ENCODE peak calls at places on chromosome 10, in four cellular contexts. E is CD4-positive, alpha-beta memory T cell; Q is epithelial cell of esophagus; A is heart right ventricle. I is an unnamed sample.

GRCh38 chr10:113550365-113550764 is 2.5 kb upstream of the HABP2 start:
- DNase-seq in E (no peak), Q (peak; percentile 94), A (no peak), I (no peak)

GRCh38 chr10:112835933-112836564 is 114.0 kb upstream of the TCF7L2 start:
- DNase-seq in E (no peak), Q (no peak), A (peak; percentile 33), I (no peak)

GRCh38 chr10:77949167-77949566 is 22.6 kb upstream of the DLG5 start:
- DNase-seq in E (no peak), Q (peak; percentile 98), A (no peak), I (no peak)

GRCh38 chr10:132666733-132667612 is 119.0 kb downstream of the NKX6-2 start:
- DNase-seq in E (no peak), Q (no peak), A (no peak), I (no peak)

GRCh38 chr10:79930267-79930666 is 18.6 kb downstream of the SFTPD start:
- DNase-seq in E (no peak), Q (no peak), A (no peak), I (no peak)

GRCh38 chr10:102157224-102157623 is 5.0 kb downstream of the NOLC1 start:
- DNase-seq in E (no peak), Q (no peak), A (no peak), I (no peak)

GRCh38 chr10:76022366-76022765 is 590.9 kb downstream of the LRMDA start:
- DNase-seq in E (no peak), Q (no peak), A (no peak), I (no peak)

GRCh38 chr10:12466701-12467100 is 117.4 kb downstream of the CAMK1D start:
- DNase-seq in E (no peak), Q (no peak), A (no peak), I (no peak)

GRCh38 chr10:61280303-61280702 is 172.9 kb downstream of the TMEM26 start:
- DNase-seq in E (no peak), Q (peak; percentile 76), A (no peak), I (no peak)

GRCh38 chr10:78892383-78893191 is 176.2 kb upstream of the ZMIZ1 start:
- DNase-seq in E (no peak), Q (no peak), A (no peak), I (no peak)

GRCh38 chr10:126500866-126501265 is 112.6 kb upstream of the ADAM12 start:
- DNase-seq in E (no peak), Q (no peak), A (no peak), I (no peak)

GRCh38 chr10:59678884-59679301 is 30.8 kb downstream of the SLC16A9 start:
- DNase-seq in E (no peak), Q (peak; percentile 96), A (no peak), I (no peak)

GRCh38 chr10:97074256-97075145 is 111.3 kb downstream of the SLIT1 start:
- DNase-seq in E (no peak), Q (peak; percentile 8), A (no peak), I (no peak)

GRCh38 chr10:120456626-120457430 is at the start of gene PLPP4:
- DNase-seq in E (no peak), Q (peak; percentile 27), A (no peak), I (no peak)

GRCh38 chr10:29379208-29379607 is 90.3 kb downstream of the LYZL1 start:
- DNase-seq in E (no peak), Q (no peak), A (no peak), I (no peak)

GRCh38 chr10:127345231-127345965 is 149.0 kb upstream of the INSYN2A start:
- DNase-seq in E (no peak), Q (no peak), A (no peak), I (no peak)

GRCh38 chr10:48976208-48976607 is 36.6 kb upstream of the LRRC18 start:
- DNase-seq in E (no peak), Q (peak; percentile 13), A (no peak), I (no peak)

GRCh38 chr10:30728127-30728526 is 98.6 kb upstream of the LYZL2 start:
- DNase-seq in E (no peak), Q (no peak), A (no peak), I (no peak)

GRCh38 chr10:62047240-62047897 is 145.9 kb downstream of the ARID5B start:
- DNase-seq in E (no peak), Q (no peak), A (no peak), I (no peak)

GRCh38 chr10:111209666-111210065 is 132.8 kb downstream of the ADRA2A start:
- DNase-seq in E (no peak), Q (no peak), A (no peak), I (no peak)

GRCh38 chr10:132066186-132066585 is 440 bp downstream of the JAKMIP3 start:
- DNase-seq in E (no peak), Q (no peak), A (no peak), I (no peak)

GRCh38 chr10:443459-443858 is 246.0 kb downstream of the DIP2C start:
- DNase-seq in E (no peak), Q (no peak), A (no peak), I (no peak)

GRCh38 chr10:97914837-97915211 is 65.2 kb downstream of the GOLGA7B start:
- DNase-seq in E (peak; percentile 53), Q (peak; percentile 70), A (peak; percentile 69), I (no peak)

GRCh38 chr10:127649642-127650041 is 87.3 kb upstream of the FOXI2 start:
- DNase-seq in E (no peak), Q (peak; percentile 2), A (no peak), I (no peak)

GRCh38 chr10:45076847-45077246 is 76.1 kb downstream of the ZNF22 start:
- DNase-seq in E (no peak), Q (no peak), A (no peak), I (no peak)

GRCh38 chr10:122838880-122839279 is 6.8 kb downstream of the CUZD1 start:
- DNase-seq in E (no peak), Q (no peak), A (no peak), I (no peak)

GRCh38 chr10:66877359-66877758 is 48.5 kb upstream of the LRRTM3 start:
- DNase-seq in E (no peak), Q (no peak), A (no peak), I (no peak)

GRCh38 chr10:128930422-128930821 is 536.6 kb upstream of the MGMT start:
- DNase-seq in E (no peak), Q (no peak), A (no peak), I (no peak)

GRCh38 chr10:24961582-24961981 is 9.2 kb upstream of the PRTFDC1 start:
- DNase-seq in E (no peak), Q (no peak), A (no peak), I (no peak)

GRCh38 chr10:24953350-24954074 is 1.1 kb upstream of the PRTFDC1 start:
- DNase-seq in E (no peak), Q (peak; percentile 54), A (no peak), I (no peak)

GRCh38 chr10:24952701-24953349 is 419 bp upstream of the PRTFDC1 start:
- DNase-seq in E (peak; percentile 46), Q (peak; percentile 33), A (peak; percentile 54), I (no peak)

GRCh38 chr10:24958701-24959392 is 6.4 kb upstream of the PRTFDC1 start:
- DNase-seq in E (no peak), Q (no peak), A (peak; percentile 42), I (no peak)

DNA sequence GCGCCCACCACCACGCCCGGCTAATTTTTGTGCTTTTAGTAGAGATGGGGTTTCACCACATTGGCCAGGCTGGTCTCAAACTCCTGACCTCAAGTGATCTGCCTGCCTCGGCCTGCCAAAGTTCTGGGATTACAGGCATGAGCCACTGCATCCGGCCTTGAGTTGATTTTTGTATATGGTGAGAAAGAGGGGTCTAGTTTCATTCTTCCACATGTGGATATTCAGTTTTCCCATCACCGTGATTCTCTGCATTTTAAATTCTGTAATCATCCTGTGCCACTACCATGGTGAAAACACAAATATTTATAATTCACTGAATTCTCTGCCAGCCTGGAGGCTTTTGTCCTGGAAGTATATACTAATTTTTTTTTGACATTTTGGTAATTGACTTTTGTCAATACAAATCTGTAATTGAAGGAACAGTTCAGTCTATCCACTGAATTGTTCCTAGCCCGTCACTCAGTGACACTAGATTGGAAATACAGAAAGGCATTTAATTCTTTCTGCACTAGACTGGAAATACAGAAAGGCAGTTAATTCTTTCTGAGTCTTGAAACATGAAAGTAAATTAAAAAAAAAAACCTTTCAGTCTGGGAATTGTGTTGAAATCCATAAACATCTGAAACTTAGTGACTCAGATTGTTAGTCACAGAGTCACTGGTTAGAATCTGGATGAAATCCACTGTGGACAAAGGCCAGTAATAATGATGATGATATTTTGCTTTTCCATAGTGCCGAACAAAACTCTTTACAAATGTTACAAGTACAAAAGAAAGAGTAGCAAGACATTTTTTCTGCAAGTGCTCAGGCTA is 5.4 kb upstream of the PRTFDC1 start:
- DNase-seq in E (no peak), Q (peak; percentile 86), A (peak; percentile 25), I (no peak)
- H3K4me3 ChIP-seq in E (no peak overlapping the region), Q (no peak overlapping the region), A (no peak overlapping the region), I (no peak overlapping the region)

GRCh38 chr10:15300145-15300544 is 70.9 kb downstream of the FAM171A1 start:
- DNase-seq in E (no peak), Q (no peak), A (no peak), I (no peak)

GRCh38 chr10:15305634-15306033 is 65.5 kb downstream of the FAM171A1 start:
- DNase-seq in E (no peak), Q (no peak), A (no peak), I (no peak)

GRCh38 chr10:15305161-15305560 is 65.9 kb downstream of the FAM171A1 start:
- DNase-seq in E (no peak), Q (no peak), A (no peak), I (no peak)

GRCh38 chr10:15295540-15296325 is 75.4 kb downstream of the FAM171A1 start:
- DNase-seq in E (no peak), Q (no peak), A (no peak), I (no peak)

DNA sequence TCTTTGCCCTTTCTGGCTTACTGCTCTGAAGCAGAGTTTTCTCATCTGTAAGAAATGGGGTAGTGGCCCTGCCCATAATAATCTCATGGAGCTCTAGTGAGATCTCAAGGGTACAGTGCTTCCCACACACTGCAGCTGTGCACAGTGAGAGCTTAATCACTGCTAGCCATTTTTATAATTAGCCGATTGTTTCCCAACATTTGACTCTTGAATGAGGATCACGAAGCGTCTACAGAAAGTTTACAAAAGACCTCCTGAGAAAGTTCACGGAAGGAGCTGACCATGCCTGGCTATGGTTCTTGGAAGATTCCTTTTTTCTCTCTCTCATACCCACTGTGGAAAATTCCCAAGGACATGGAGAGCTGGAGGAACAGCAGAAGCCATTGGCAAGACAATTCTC is 70.4 kb downstream of the FAM171A1 start:
- DNase-seq in E (no peak), Q (no peak), A (peak; percentile 27), I (no peak)
- H3K4me3 ChIP-seq in E (no peak overlapping the region), Q (no peak overlapping the region), A (no peak overlapping the region), I (no peak overlapping the region)

DNA sequence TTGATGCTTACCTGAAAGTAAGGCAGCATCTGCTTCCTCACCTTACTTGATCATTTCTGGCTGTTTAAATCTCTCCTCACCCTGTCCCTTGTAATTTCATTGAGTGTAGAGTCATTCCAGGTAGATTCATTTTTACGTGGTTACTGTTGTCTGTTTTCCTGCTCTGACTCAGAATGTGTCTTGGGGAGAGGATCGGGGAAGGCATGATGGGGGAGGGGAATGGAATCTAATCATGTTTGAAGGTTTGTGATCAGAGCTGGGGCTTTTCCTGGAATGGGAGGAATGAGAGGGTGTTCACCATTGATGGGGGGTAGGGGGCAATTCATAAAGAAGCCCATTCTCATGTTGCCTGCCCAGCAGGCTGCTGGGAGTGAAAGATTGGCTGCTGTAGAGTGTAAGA is 18.7 kb downstream of the SEC24C start:
- DNase-seq in E (no peak), Q (peak; percentile 88), A (no peak), I (no peak)
- H3K4me3 ChIP-seq in E (no peak overlapping the region), Q (no peak overlapping the region), A (no peak overlapping the region), I (no peak overlapping the region)

DNA sequence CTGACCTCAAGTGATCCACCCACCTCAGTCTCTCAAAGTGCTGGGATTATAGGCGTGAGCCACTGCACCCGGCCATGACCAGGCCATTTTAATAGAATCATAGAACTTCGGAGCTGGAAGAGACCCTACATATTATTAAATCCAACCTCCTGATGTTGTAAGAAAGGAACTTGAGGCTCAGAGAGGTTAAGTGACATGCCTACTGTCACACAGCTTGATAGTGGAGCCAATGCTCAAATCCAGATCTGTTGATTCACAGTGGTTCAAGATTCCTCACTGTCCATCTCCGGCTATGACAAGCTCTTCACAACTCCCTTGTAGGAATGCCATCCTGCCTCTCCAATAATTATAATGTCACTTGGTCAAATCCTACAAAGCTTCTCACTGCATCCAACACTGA is 65.3 kb downstream of the MYOF start:
- DNase-seq in E (no peak), Q (no peak), A (no peak), I (no peak)
- H3K4me3 ChIP-seq in E (no peak overlapping the region), Q (no peak overlapping the region), A (no peak overlapping the region), I (no peak overlapping the region)